ENCODE peak calls at places on chromosomes 2 and 18, in seven cellular contexts. L is activated effector memory CD4-positive, alpha-beta T cell treated with anti-CD3 and anti-CD28 coated beads, Interleukin-2, amount 50 U/mL, for 16 hours; X is hepatic stellate cell; E is tibial nerve; J is M059J; H is T-helper 9 cell; I is cerebellar cortex. K is an unnamed sample.

GRCh38 chr2:204361738-204362137 is 183.5 kb upstream of the PARD3B start:
- DNase-seq in I (no peak), L (no peak), J (no peak), H (no peak), X (no peak), E (no peak), K (no peak)

GRCh38 chr2:9010866-9011265 is 7.4 kb upstream of the MBOAT2 start:
- DNase-seq in L (no peak), E (no peak), J (peak; percentile 30), H (no peak), X (no peak), I (no peak), K (no peak)

GRCh38 chr2:191977754-191978153 is 130.9 kb upstream of the CAVIN2 start:
- DNase-seq in H (no peak), E (no peak), L (no peak), X (no peak), I (no peak), J (no peak), K (no peak)

GRCh38 chr18:23257686-23258565 is 122.6 kb downstream of the CABLES1 start:
- DNase-seq in J (peak; percentile 78), X (no peak), I (no peak), L (no peak), H (no peak), E (no peak), K (no peak)

GRCh38 chr2:144071461-144071860 is 448.5 kb downstream of the ZEB2 start:
- DNase-seq in I (no peak), J (no peak), L (no peak), H (no peak), X (peak; percentile 22), E (no peak), K (no peak)

GRCh38 chr18:64271264-64271663 is 122.4 kb upstream of the LINC00305 start:
- DNase-seq in X (no peak), J (no peak), I (peak; percentile 2), H (no peak), E (no peak), L (no peak), K (no peak)

GRCh38 chr2:172372436-172372835 is 55.0 kb upstream of the ITGA6 start:
- DNase-seq in J (no peak), E (no peak), X (no peak), H (no peak), L (no peak), I (no peak), K (no peak)

GRCh38 chr2:28748176-28748575 is 3.5 kb upstream of the PPP1CB start:
- DNase-seq in L (no peak), X (no peak), H (no peak), J (no peak), I (no peak), E (no peak), K (no peak)

GRCh38 chr2:240429872-240430491 is 5.5 kb upstream of the GPC1 start:
- DNase-seq in X (no peak), E (peak; percentile 4), J (no peak), L (no peak), I (no peak), H (no peak), K (peak; percentile 32)

GRCh38 chr2:29236074-29236473 is 120.9 kb downstream of the CLIP4 start:
- DNase-seq in E (no peak), I (no peak), J (no peak), X (no peak), L (peak; percentile 24), H (no peak), K (no peak)

GRCh38 chr2:166643980-166644379 is 149.9 kb upstream of the SCN7A start:
- DNase-seq in E (no peak), L (no peak), I (no peak), X (no peak), J (no peak), H (no peak), K (no peak)

GRCh38 chr2:138298900-138299299 is 202.7 kb upstream of the SPOPL start:
- DNase-seq in I (no peak), J (no peak), X (no peak), H (no peak), L (no peak), E (no peak), K (no peak)

GRCh38 chr2:109523121-109523520 is 90.6 kb downstream of the SEPTIN10 start:
- DNase-seq in X (no peak), E (no peak), H (no peak), J (no peak), L (no peak), I (no peak), K (no peak)

GRCh38 chr18:49101230-49101629 is 150.5 kb upstream of the SMAD7 start:
- DNase-seq in L (no peak), E (no peak), I (no peak), J (no peak), X (no peak), H (no peak), K (no peak)

GRCh38 chr18:11219571-11219970 is 70.2 kb upstream of the PIEZO2 start:
- DNase-seq in I (no peak), J (no peak), E (no peak), H (no peak), L (no peak), X (no peak), K (no peak)

GRCh38 chr2:143949121-143949848 is 570.6 kb downstream of the ZEB2 start:
- DNase-seq in J (peak; percentile 3), E (no peak), X (no peak), H (no peak), L (no peak), I (no peak), K (no peak)

GRCh38 chr2:100876231-100876860 is 56.4 kb downstream of the NPAS2 start:
- DNase-seq in L (no peak), H (no peak), J (no peak), I (no peak), X (no peak), E (no peak), K (no peak)

GRCh38 chr2:164542584-164543021 is 78.7 kb downstream of the GRB14 start:
- DNase-seq in L (no peak), E (no peak), J (peak; percentile 90), I (no peak), H (no peak), X (no peak), K (no peak)

GRCh38 chr2:158726906-158727592 is 68.1 kb upstream of the DAPL1 start:
- DNase-seq in J (no peak), E (no peak), X (no peak), H (no peak), I (no peak), L (no peak), K (peak; percentile 77)

GRCh38 chr2:38598991-38599295 is 3.8 kb downstream of the HNRNPLL start:
- DNase-seq in L (no peak), I (no peak), X (no peak), H (no peak), E (no peak), J (no peak), K (no peak)

K was measured in WERI-Rb-1.